ENCODE peak calls at places on chromosomes 16 and 17, in seven cellular contexts. One of them, this sample, is unnamed. For H3K36me3, the result is how much of the 10 kb centered on the place peaks cover.

GRCh38 chr16:88856122-88856827 is 472 bp downstream of the GALNS start:
- DNase-seq in endodermal cell: peak
- DNase-seq in hepatocyte: no peak
- DNase-seq in CD8-positive, alpha-beta T cell: peak
- DNase-seq in mesenchymal stem cell: no peak
- DNase-seq in SK-N-SH: no peak
- DNase-seq in neuronal stem cell: peak
- DNase-seq in this sample: no peak

GRCh38 chr17:37213927-37214326 is 161.9 kb upstream of the C17orf78 start:
- DNase-seq in neuronal stem cell: no peak
- DNase-seq in mesenchymal stem cell: no peak
- DNase-seq in CD8-positive, alpha-beta T cell: no peak
- DNase-seq in hepatocyte: no peak
- DNase-seq in SK-N-SH: no peak
- DNase-seq in endodermal cell: no peak
- DNase-seq in this sample: no peak

GRCh38 chr16:48611329-48612137 is 1.6 kb upstream of the N4BP1 start:
- DNase-seq in endodermal cell: peak
- DNase-seq in CD8-positive, alpha-beta T cell: peak
- DNase-seq in mesenchymal stem cell: no peak
- DNase-seq in SK-N-SH: no peak
- DNase-seq in hepatocyte: peak
- DNase-seq in neuronal stem cell: no peak
- DNase-seq in this sample: no peak

GRCh38 chr16:87918314-87918713 is 18.0 kb downstream of the CA5A start:
- DNase-seq in SK-N-SH: no peak
- DNase-seq in hepatocyte: no peak
- DNase-seq in mesenchymal stem cell: no peak
- DNase-seq in endodermal cell: no peak
- DNase-seq in neuronal stem cell: no peak
- DNase-seq in CD8-positive, alpha-beta T cell: no peak
- DNase-seq in this sample: no peak

GRCh38 chr17:81676906-81677305 is 6.7 kb downstream of the ARL16 start:
- DNase-seq in neuronal stem cell: no peak
- DNase-seq in SK-N-SH: peak
- DNase-seq in CD8-positive, alpha-beta T cell: no peak
- DNase-seq in mesenchymal stem cell: no peak
- DNase-seq in endodermal cell: peak
- DNase-seq in hepatocyte: no peak
- DNase-seq in this sample: no peak

GRCh38 chr16:72241930-72242329 is 70.0 kb upstream of the PMFBP1 start:
- DNase-seq in neuronal stem cell: peak
- DNase-seq in SK-N-SH: peak
- DNase-seq in hepatocyte: peak
- DNase-seq in CD8-positive, alpha-beta T cell: no peak
- DNase-seq in endodermal cell: peak
- DNase-seq in mesenchymal stem cell: peak
- DNase-seq in this sample: peak

GRCh38 chr16:11572301-11572995 is 14.3 kb downstream of the LITAF start:
- DNase-seq in neuronal stem cell: no peak
- DNase-seq in hepatocyte: no peak
- DNase-seq in SK-N-SH: no peak
- DNase-seq in CD8-positive, alpha-beta T cell: peak
- DNase-seq in endodermal cell: peak
- DNase-seq in mesenchymal stem cell: no peak
- DNase-seq in this sample: no peak

GRCh38 chr17:76157759-76158158 is 16.7 kb upstream of the FOXJ1 start:
- DNase-seq in SK-N-SH: no peak
- DNase-seq in endodermal cell: no peak
- DNase-seq in neuronal stem cell: no peak
- DNase-seq in hepatocyte: no peak
- DNase-seq in mesenchymal stem cell: no peak
- DNase-seq in CD8-positive, alpha-beta T cell: no peak
- DNase-seq in this sample: no peak

GRCh38 chr16:47872228-47872627 is 283.6 kb downstream of the ABCC12 start:
- DNase-seq in mesenchymal stem cell: no peak
- DNase-seq in endodermal cell: no peak
- DNase-seq in hepatocyte: no peak
- DNase-seq in CD8-positive, alpha-beta T cell: no peak
- DNase-seq in SK-N-SH: no peak
- DNase-seq in neuronal stem cell: no peak
- DNase-seq in this sample: peak

GRCh38 chr17:81076097-81076754 is 41.3 kb downstream of the BAIAP2 start:
- DNase-seq in endodermal cell: no peak
- DNase-seq in mesenchymal stem cell: no peak
- DNase-seq in hepatocyte: no peak
- DNase-seq in neuronal stem cell: no peak
- DNase-seq in SK-N-SH: peak
- DNase-seq in CD8-positive, alpha-beta T cell: no peak
- DNase-seq in this sample: no peak

GRCh38 chr17:27802962-27803680 is 2.8 kb upstream of the NOS2 start:
- DNase-seq in SK-N-SH: no peak
- DNase-seq in hepatocyte: peak
- DNase-seq in CD8-positive, alpha-beta T cell: no peak
- DNase-seq in mesenchymal stem cell: no peak
- DNase-seq in endodermal cell: no peak
- DNase-seq in neuronal stem cell: no peak
- DNase-seq in this sample: no peak

GRCh38 chr16:86050591-86051375 is 151.8 kb downstream of the IRF8 start:
- DNase-seq in hepatocyte: no peak
- DNase-seq in mesenchymal stem cell: no peak
- DNase-seq in SK-N-SH: no peak
- DNase-seq in endodermal cell: peak
- DNase-seq in CD8-positive, alpha-beta T cell: no peak
- DNase-seq in neuronal stem cell: no peak
- DNase-seq in this sample: no peak

GRCh38 chr17:3852561-3852960 is 6.5 kb upstream of the NCBP3 start:
- DNase-seq in neuronal stem cell: no peak
- DNase-seq in hepatocyte: no peak
- DNase-seq in CD8-positive, alpha-beta T cell: no peak
- DNase-seq in SK-N-SH: no peak
- DNase-seq in endodermal cell: no peak
- DNase-seq in mesenchymal stem cell: no peak
- DNase-seq in this sample: peak

GRCh38 chr17:258906-259305 is 77.5 kb upstream of the DOC2B start:
- DNase-seq in mesenchymal stem cell: no peak
- DNase-seq in SK-N-SH: no peak
- DNase-seq in neuronal stem cell: no peak
- DNase-seq in endodermal cell: no peak
- DNase-seq in hepatocyte: no peak
- DNase-seq in CD8-positive, alpha-beta T cell: no peak
- DNase-seq in this sample: no peak

GRCh38 chr16:56749806-56750491 is 20.0 kb downstream of the NUP93 start:
- DNase-seq in hepatocyte: no peak
- DNase-seq in mesenchymal stem cell: no peak
- DNase-seq in endodermal cell: no peak
- DNase-seq in neuronal stem cell: no peak
- DNase-seq in CD8-positive, alpha-beta T cell: no peak
- DNase-seq in SK-N-SH: no peak
- DNase-seq in this sample: no peak

GRCh38 chr17:83200231-83200699 is 120.9 kb downstream of the METRNL start:
- DNase-seq in hepatocyte: no peak
- DNase-seq in mesenchymal stem cell: no peak
- DNase-seq in CD8-positive, alpha-beta T cell: peak
- DNase-seq in neuronal stem cell: no peak
- DNase-seq in endodermal cell: no peak
- DNase-seq in SK-N-SH: no peak
- DNase-seq in this sample: no peak

GRCh38 chr17:55742272-55743102 is 8.4 kb upstream of the PCTP start:
- DNase-seq in CD8-positive, alpha-beta T cell: no peak
- DNase-seq in endodermal cell: no peak
- DNase-seq in mesenchymal stem cell: no peak
- DNase-seq in SK-N-SH: no peak
- DNase-seq in hepatocyte: no peak
- DNase-seq in neuronal stem cell: no peak
- DNase-seq in this sample: no peak

GRCh38 chr16:56603589-56603988 is 4.8 kb upstream of the MT2A start:
- DNase-seq in SK-N-SH: peak
- DNase-seq in mesenchymal stem cell: peak
- DNase-seq in endodermal cell: peak
- DNase-seq in CD8-positive, alpha-beta T cell: no peak
- DNase-seq in hepatocyte: peak
- DNase-seq in neuronal stem cell: no peak
- DNase-seq in this sample: peak

GRCh38 chr17:30217054-30217453 is 18.4 kb downstream of the SLC6A4 start:
- DNase-seq in endodermal cell: no peak
- DNase-seq in SK-N-SH: no peak
- DNase-seq in mesenchymal stem cell: no peak
- DNase-seq in CD8-positive, alpha-beta T cell: no peak
- DNase-seq in hepatocyte: no peak
- DNase-seq in neuronal stem cell: no peak
- DNase-seq in this sample: no peak

GRCh38 chr17:4162775-4163498 is 19.9 kb downstream of the CYB5D2 start:
- DNase-seq in hepatocyte: no peak
- DNase-seq in neuronal stem cell: no peak
- DNase-seq in mesenchymal stem cell: peak
- DNase-seq in SK-N-SH: no peak
- DNase-seq in CD8-positive, alpha-beta T cell: no peak
- DNase-seq in endodermal cell: no peak
- DNase-seq in this sample: no peak

GRCh38 chr16:53417011-53417410 is 17.3 kb upstream of the RBL2 start:
- DNase-seq in CD8-positive, alpha-beta T cell: no peak
- DNase-seq in SK-N-SH: no peak
- DNase-seq in hepatocyte: no peak
- DNase-seq in neuronal stem cell: no peak
- DNase-seq in mesenchymal stem cell: peak
- DNase-seq in endodermal cell: no peak
- DNase-seq in this sample: no peak

GRCh38 chr17:74276561-74277009 is 2.6 kb downstream of the DNAI2 start:
- DNase-seq in endodermal cell: no peak
- DNase-seq in mesenchymal stem cell: no peak
- DNase-seq in CD8-positive, alpha-beta T cell: no peak
- DNase-seq in SK-N-SH: no peak
- DNase-seq in neuronal stem cell: no peak
- DNase-seq in hepatocyte: no peak
- DNase-seq in this sample: no peak

GRCh38 chr17:49106366-49107210 is 26.0 kb upstream of the B4GALNT2 start:
- DNase-seq in CD8-positive, alpha-beta T cell: no peak
- DNase-seq in SK-N-SH: no peak
- DNase-seq in hepatocyte: peak
- DNase-seq in neuronal stem cell: no peak
- DNase-seq in endodermal cell: peak
- DNase-seq in mesenchymal stem cell: peak
- DNase-seq in this sample: no peak

GRCh38 chr16:85752511-85753420 is 1.9 kb upstream of the C16orf74 start:
- DNase-seq in SK-N-SH: peak
- DNase-seq in hepatocyte: peak
- DNase-seq in neuronal stem cell: no peak
- DNase-seq in mesenchymal stem cell: peak
- DNase-seq in endodermal cell: peak
- DNase-seq in CD8-positive, alpha-beta T cell: no peak
- DNase-seq in this sample: peak

GRCh38 chr17:50263293-50264262 is 10.7 kb upstream of the TMEM92 start:
- DNase-seq in SK-N-SH: peak
- DNase-seq in endodermal cell: peak
- DNase-seq in hepatocyte: peak
- DNase-seq in CD8-positive, alpha-beta T cell: no peak
- DNase-seq in mesenchymal stem cell: no peak
- DNase-seq in neuronal stem cell: no peak
- DNase-seq in this sample: no peak
- H3K4me3 ChIP-seq in SK-N-SH: no peak
- H3K4me3 ChIP-seq in endodermal cell: no peak
- H3K4me3 ChIP-seq in hepatocyte: no peak
- H3K4me3 ChIP-seq in CD8-positive, alpha-beta T cell: no peak
- H3K4me3 ChIP-seq in mesenchymal stem cell: peak
- H3K4me3 ChIP-seq in neuronal stem cell: no peak
- H3K4me3 ChIP-seq in this sample: no peak

GRCh38 chr16:2449118-2449517 is 10.8 kb upstream of the TEDC2 start:
- DNase-seq in mesenchymal stem cell: no peak
- DNase-seq in hepatocyte: no peak
- DNase-seq in neuronal stem cell: no peak
- DNase-seq in CD8-positive, alpha-beta T cell: no peak
- DNase-seq in endodermal cell: no peak
- DNase-seq in SK-N-SH: no peak
- DNase-seq in this sample: no peak
- H3K36me3 ChIP-seq in mesenchymal stem cell: half or more
- H3K36me3 ChIP-seq in hepatocyte: under half
- H3K36me3 ChIP-seq in neuronal stem cell: half or more
- H3K36me3 ChIP-seq in CD8-positive, alpha-beta T cell: under half
- H3K36me3 ChIP-seq in endodermal cell: half or more
- H3K36me3 ChIP-seq in SK-N-SH: under half
- H3K36me3 ChIP-seq in this sample: half or more

GRCh38 chr16:77569406-77569805 is 134.6 kb upstream of the ADAMTS18 start:
- DNase-seq in SK-N-SH: no peak
- DNase-seq in neuronal stem cell: no peak
- DNase-seq in mesenchymal stem cell: no peak
- DNase-seq in hepatocyte: no peak
- DNase-seq in CD8-positive, alpha-beta T cell: no peak
- DNase-seq in endodermal cell: no peak
- DNase-seq in this sample: no peak

GRCh38 chr16:77570574-77570973 is 135.7 kb upstream of the ADAMTS18 start:
- DNase-seq in neuronal stem cell: no peak
- DNase-seq in hepatocyte: no peak
- DNase-seq in mesenchymal stem cell: no peak
- DNase-seq in SK-N-SH: no peak
- DNase-seq in CD8-positive, alpha-beta T cell: no peak
- DNase-seq in endodermal cell: no peak
- DNase-seq in this sample: no peak

GRCh38 chr16:77562497-77562896 is 127.7 kb upstream of the ADAMTS18 start:
- DNase-seq in CD8-positive, alpha-beta T cell: no peak
- DNase-seq in neuronal stem cell: no peak
- DNase-seq in mesenchymal stem cell: no peak
- DNase-seq in endodermal cell: no peak
- DNase-seq in hepatocyte: no peak
- DNase-seq in SK-N-SH: no peak
- DNase-seq in this sample: no peak

GRCh38 chr16:77564791-77565390 is 130.1 kb upstream of the ADAMTS18 start:
- DNase-seq in neuronal stem cell: no peak
- DNase-seq in mesenchymal stem cell: peak
- DNase-seq in SK-N-SH: no peak
- DNase-seq in hepatocyte: no peak
- DNase-seq in CD8-positive, alpha-beta T cell: no peak
- DNase-seq in endodermal cell: no peak
- DNase-seq in this sample: no peak
- H3K4me3 ChIP-seq in neuronal stem cell: no peak
- H3K4me3 ChIP-seq in mesenchymal stem cell: no peak
- H3K4me3 ChIP-seq in SK-N-SH: no peak
- H3K4me3 ChIP-seq in hepatocyte: no peak
- H3K4me3 ChIP-seq in CD8-positive, alpha-beta T cell: no peak
- H3K4me3 ChIP-seq in endodermal cell: no peak
- H3K4me3 ChIP-seq in this sample: no peak

GRCh38 chr16:2170587-2171435 is 15.2 kb downstream of the TRAF7 start:
- DNase-seq in hepatocyte: no peak
- DNase-seq in CD8-positive, alpha-beta T cell: no peak
- DNase-seq in mesenchymal stem cell: no peak
- DNase-seq in neuronal stem cell: no peak
- DNase-seq in SK-N-SH: no peak
- DNase-seq in endodermal cell: no peak
- DNase-seq in this sample: no peak
- H3K36me3 ChIP-seq in hepatocyte: under half
- H3K36me3 ChIP-seq in CD8-positive, alpha-beta T cell: under half
- H3K36me3 ChIP-seq in mesenchymal stem cell: half or more
- H3K36me3 ChIP-seq in neuronal stem cell: half or more
- H3K36me3 ChIP-seq in SK-N-SH: under half
- H3K36me3 ChIP-seq in endodermal cell: under half
- H3K36me3 ChIP-seq in this sample: under half

This sample was measured in A673.